ENCODE peak calls at places on chromosomes 5 and 9, in four cellular contexts. F is DMS79 treated with DMSO at 0.1 percent for 48 hours, R is tibial artery, H is NCI-H2029 treated with DMSO at 0.1 percent for 48 hours. Y is an unnamed sample.

GRCh38 chr5:65721050-65721774 is 697 bp downstream of the SGTB start:
- DNase-seq in F (peak; percentile 24), H (no peak), R (peak; percentile 58), Y (peak; percentile 4)

GRCh38 chr5:5665225-5666075 is 243.0 kb downstream of the ICE1 start:
- DNase-seq in F (no peak), R (no peak), H (no peak), Y (no peak)

GRCh38 chr5:127766556-127767335 is 63.6 kb downstream of the CCDC192 start:
- DNase-seq in H (no peak), F (no peak), R (no peak), Y (no peak)

GRCh38 chr5:25448190-25448621 is 803.4 kb upstream of the CDH10 start:
- DNase-seq in F (no peak), R (no peak), H (no peak), Y (no peak)

GRCh38 chr5:126002222-126002897 is 420.8 kb upstream of the GRAMD2B start:
- DNase-seq in H (peak; percentile 80), F (peak; percentile 52), R (peak; percentile 84), Y (no peak)

GRCh38 chr5:129447968-129448367 is 12.1 kb upstream of the ADAMTS19 start:
- DNase-seq in H (no peak), F (no peak), R (no peak), Y (no peak)

GRCh38 chr5:73822989-73823339 is 197.0 kb downstream of the ARHGEF28 start:
- DNase-seq in F (peak; percentile 25), H (peak; percentile 12), R (no peak), Y (no peak)

GRCh38 chr9:100426194-100426531 is 780 bp upstream of the MSANTD3 start:
- DNase-seq in R (no peak), F (no peak), H (no peak), Y (no peak)

GRCh38 chr5:122089614-122090013 is 11.6 kb upstream of the LOX start:
- DNase-seq in H (no peak), R (no peak), F (no peak), Y (no peak)

GRCh38 chr9:69171517-69171916 is 2.6 kb upstream of the TJP2 start:
- DNase-seq in R (no peak), H (no peak), F (no peak), Y (no peak)

GRCh38 chr9:38079410-38080105 is 10.5 kb upstream of the SHB start:
- DNase-seq in R (peak; percentile 72), H (no peak), F (no peak), Y (no peak)

GRCh38 chr9:16705121-16705604 is 165.3 kb downstream of the BNC2 start:
- DNase-seq in F (no peak), R (peak; percentile 86), H (no peak), Y (no peak)

GRCh38 chr5:96703384-96703910 is 41.3 kb downstream of the CAST start:
- DNase-seq in F (no peak), H (no peak), R (no peak), Y (no peak)

Y was measured in activated effector memory CD4-positive, alpha-beta T cell treated with Interleukin-2 at 50 U/mL for 16 hours.